ENCODE peak calls at places on chromosome 6, in nine cellular contexts. V is GM23338; F is CD4-positive, alpha-beta T cell; G is fibroblast of lung; W is WTC11; S is PC-9; C is NCI-H69; H is left ventricle myocardium superior; E is NCI-H1694 treated with DMSO at 0.1 percent for 48 hours. Q is an unnamed sample.

GRCh38 chr6:46323966-46324622 is 153.3 kb upstream of the ENPP5 start:
- DNase-seq in V (no peak), S (no peak), E (no peak), F (no peak), W (no peak), G (no peak), H (no peak), C (peak), Q (no peak)

GRCh38 chr6:32194825-32195651 is 2.6 kb upstream of the GPSM3 start:
- DNase-seq in F (no peak), W (no peak), S (no peak), V (peak), H (no peak), G (peak), E (no peak), C (peak), Q (peak)

GRCh38 chr6:64217721-64218603 is 582.4 kb downstream of the PHF3 start:
- DNase-seq in V (no peak), H (no peak), W (no peak), S (no peak), C (no peak), G (peak), F (no peak), E (no peak), Q (no peak)

GRCh38 chr6:87155920-87156600 is 695 bp downstream of the ZNF292 start:
- DNase-seq in C (peak), G (peak), H (peak), W (peak), S (peak), V (peak), F (peak), E (peak), Q (peak)

GRCh38 chr6:69233195-69233524 is 563.6 kb downstream of the LMBRD1 start:
- DNase-seq in H (no peak), E (no peak), V (peak), S (no peak), W (no peak), G (no peak), F (no peak), C (peak), Q (peak)

GRCh38 chr6:170152989-170153388 is 137.9 kb downstream of the DLL1 start:
- DNase-seq in V (peak), H (peak), S (peak), E (peak), G (no peak), C (peak), F (no peak), W (peak), Q (peak)

GRCh38 chr6:69936674-69937363 is 70.5 kb downstream of the COL19A1 start:
- DNase-seq in E (no peak), C (no peak), V (peak), W (no peak), H (no peak), G (peak), S (no peak), F (no peak), Q (no peak)

GRCh38 chr6:82085701-82086100 is 161.8 kb downstream of the IBTK start:
- DNase-seq in H (no peak), S (no peak), V (peak), G (no peak), E (no peak), C (peak), W (peak), F (no peak), Q (peak)

GRCh38 chr6:19803331-19804330 is 33.5 kb upstream of the ID4 start:
- DNase-seq in G (peak), C (peak), S (no peak), H (no peak), V (no peak), F (no peak), E (no peak), W (no peak), Q (peak)

GRCh38 chr6:63565058-63565726 is 7.1 kb upstream of the LOC128125822 start:
- DNase-seq in G (no peak), W (no peak), H (no peak), F (no peak), E (no peak), C (peak), V (no peak), S (no peak), Q (no peak)

GRCh38 chr6:129852257-129852858 is 8.8 kb downstream of the TMEM244 start:
- DNase-seq in C (no peak), V (no peak), W (no peak), E (no peak), G (no peak), F (no peak), H (no peak), S (no peak), Q (no peak)

GRCh38 chr6:29107758-29108157 is at the start of gene OR2J3:
- DNase-seq in F (no peak), C (no peak), H (no peak), V (no peak), E (no peak), G (no peak), W (no peak), S (no peak), Q (no peak)

GRCh38 chr6:156976144-156977088 is 199.2 kb downstream of the ARID1B start:
- DNase-seq in G (no peak), S (no peak), W (no peak), V (peak), F (no peak), E (no peak), C (peak), H (no peak), Q (peak)

GRCh38 chr6:166344240-166344639 is 1.9 kb upstream of the SFT2D1 start:
- DNase-seq in W (no peak), C (no peak), G (no peak), F (no peak), S (no peak), E (no peak), H (no peak), V (peak), Q (no peak)

GRCh38 chr6:146865756-146866266 is 267.0 kb downstream of the ADGB start:
- DNase-seq in V (no peak), F (no peak), C (peak), S (no peak), E (no peak), W (no peak), G (no peak), H (no peak), Q (no peak)

GRCh38 chr6:92784235-92784634 is 635.1 kb downstream of the EPHA7 start:
- DNase-seq in G (no peak), S (no peak), E (no peak), H (no peak), V (peak), W (no peak), C (no peak), F (no peak), Q (no peak)

GRCh38 chr6:107561325-107561724 is 71.4 kb downstream of the SOBP start:
- DNase-seq in F (no peak), H (peak), V (peak), W (peak), G (no peak), E (no peak), C (peak), S (no peak), Q (peak)

GRCh38 chr6:3403244-3404154 is 53.4 kb downstream of the SLC22A23 start:
- DNase-seq in H (no peak), C (peak), W (no peak), F (no peak), E (no peak), G (no peak), S (peak), V (peak), Q (no peak)